ENCODE peak calls at places on chromosomes 13 and 19, in six cellular contexts. One of them, this sample, is unnamed.

GRCh38 chr19:55070755-55071502 is 4.7 kb upstream of the EPS8L1 start:
- DNase-seq in endothelial cell of umbilical vein: no peak
- DNase-seq in A549: peak; percentile 79
- DNase-seq in K562: peak; percentile 42
- DNase-seq in GM12878: no peak
- DNase-seq in HepG2: no peak
- DNase-seq in this sample: peak; percentile 92

GRCh38 chr13:73210218-73210883 is 151.5 kb downstream of the KLF5 start:
- DNase-seq in endothelial cell of umbilical vein: no peak
- DNase-seq in A549: peak; percentile 39
- DNase-seq in K562: no peak
- DNase-seq in GM12878: no peak
- DNase-seq in HepG2: peak; percentile 82
- DNase-seq in this sample: no peak

GRCh38 chr13:51644649-51645048 is 60.4 kb downstream of the WDFY2 start:
- DNase-seq in endothelial cell of umbilical vein: peak; percentile 25
- DNase-seq in A549: peak; percentile 28
- DNase-seq in K562: no peak
- DNase-seq in GM12878: no peak
- DNase-seq in HepG2: no peak
- DNase-seq in this sample: peak; percentile 60

GRCh38 chr13:32024750-32025149 is 6.8 kb upstream of the FRY start:
- DNase-seq in endothelial cell of umbilical vein: no peak
- DNase-seq in A549: no peak
- DNase-seq in K562: no peak
- DNase-seq in GM12878: no peak
- DNase-seq in HepG2: no peak
- DNase-seq in this sample: no peak

GRCh38 chr13:29496241-29496712 is 99.2 kb downstream of the SLC7A1 start:
- DNase-seq in endothelial cell of umbilical vein: no peak
- DNase-seq in A549: peak; percentile 12
- DNase-seq in K562: no peak
- DNase-seq in GM12878: no peak
- DNase-seq in HepG2: no peak
- DNase-seq in this sample: peak; percentile 96

GRCh38 chr19:44587863-44588752 is 25.3 kb upstream of the IGSF23 start:
- DNase-seq in endothelial cell of umbilical vein: peak; percentile 77
- DNase-seq in A549: peak; percentile 84
- DNase-seq in K562: no peak
- DNase-seq in GM12878: no peak
- DNase-seq in HepG2: peak; percentile 51
- DNase-seq in this sample: peak; percentile 82

GRCh38 chr13:79531542-79532239 is 50.7 kb downstream of the NDFIP2 start:
- DNase-seq in endothelial cell of umbilical vein: no peak
- DNase-seq in A549: no peak
- DNase-seq in K562: no peak
- DNase-seq in GM12878: no peak
- DNase-seq in HepG2: no peak
- DNase-seq in this sample: no peak

GRCh38 chr19:51735759-51736449 is 12.1 kb upstream of the HAS1 start:
- DNase-seq in endothelial cell of umbilical vein: no peak
- DNase-seq in A549: no peak
- DNase-seq in K562: no peak
- DNase-seq in GM12878: no peak
- DNase-seq in HepG2: no peak
- DNase-seq in this sample: peak; percentile 96

GRCh38 chr13:33080962-33081655 is 64.9 kb downstream of the KL start:
- DNase-seq in endothelial cell of umbilical vein: peak; percentile 45
- DNase-seq in A549: peak; percentile 4
- DNase-seq in K562: no peak
- DNase-seq in GM12878: no peak
- DNase-seq in HepG2: no peak
- DNase-seq in this sample: no peak

GRCh38 chr19:27865927-27866777 is 1346.8 kb downstream of the UQCRFS1 start:
- DNase-seq in endothelial cell of umbilical vein: no peak
- DNase-seq in A549: no peak
- DNase-seq in K562: no peak
- DNase-seq in GM12878: no peak
- DNase-seq in HepG2: no peak
- DNase-seq in this sample: no peak

GRCh38 chr13:99656843-99657506 is 155.7 kb downstream of the TM9SF2 start:
- DNase-seq in endothelial cell of umbilical vein: no peak
- DNase-seq in A549: peak; percentile 8
- DNase-seq in K562: no peak
- DNase-seq in GM12878: no peak
- DNase-seq in HepG2: no peak
- DNase-seq in this sample: no peak

GRCh38 chr19:33606556-33606955 is 15.2 kb upstream of the CHST8 start:
- DNase-seq in endothelial cell of umbilical vein: no peak
- DNase-seq in A549: no peak
- DNase-seq in K562: no peak
- DNase-seq in GM12878: no peak
- DNase-seq in HepG2: no peak
- DNase-seq in this sample: no peak

GRCh38 chr13:73952683-73953082 is 181.5 kb downstream of the KLF12 start:
- DNase-seq in endothelial cell of umbilical vein: no peak
- DNase-seq in A549: no peak
- DNase-seq in K562: no peak
- DNase-seq in GM12878: no peak
- DNase-seq in HepG2: no peak
- DNase-seq in this sample: no peak

GRCh38 chr19:51368366-51369282 is at the start of gene CLDND2:
- DNase-seq in endothelial cell of umbilical vein: no peak
- DNase-seq in A549: no peak
- DNase-seq in K562: peak; percentile 47
- DNase-seq in GM12878: no peak
- DNase-seq in HepG2: no peak
- DNase-seq in this sample: peak; percentile 86

GRCh38 chr13:64314286-64314685 is 2898.6 kb upstream of the PCDH20 start:
- DNase-seq in endothelial cell of umbilical vein: no peak
- DNase-seq in A549: no peak
- DNase-seq in K562: no peak
- DNase-seq in GM12878: no peak
- DNase-seq in HepG2: no peak
- DNase-seq in this sample: no peak

GRCh38 chr19:2441096-2441752 is 13.8 kb upstream of the TIMM13 start:
- DNase-seq in endothelial cell of umbilical vein: no peak
- DNase-seq in A549: no peak
- DNase-seq in K562: no peak
- DNase-seq in GM12878: no peak
- DNase-seq in HepG2: no peak
- DNase-seq in this sample: no peak

GRCh38 chr19:35774274-35775045 is 904 bp upstream of the ARHGAP33 start:
- DNase-seq in endothelial cell of umbilical vein: no peak
- DNase-seq in A549: peak; percentile 56
- DNase-seq in K562: no peak
- DNase-seq in GM12878: no peak
- DNase-seq in HepG2: no peak
- DNase-seq in this sample: no peak

GRCh38 chr13:42073683-42074082 is 25.2 kb downstream of the DGKH start:
- DNase-seq in endothelial cell of umbilical vein: peak; percentile 41
- DNase-seq in A549: no peak
- DNase-seq in K562: no peak
- DNase-seq in GM12878: no peak
- DNase-seq in HepG2: no peak
- DNase-seq in this sample: no peak

GRCh38 chr13:42279986-42280385 is 8.0 kb downstream of the AKAP11 start:
- DNase-seq in endothelial cell of umbilical vein: peak; percentile 75
- DNase-seq in A549: no peak
- DNase-seq in K562: no peak
- DNase-seq in GM12878: no peak
- DNase-seq in HepG2: no peak
- DNase-seq in this sample: no peak

GRCh38 chr19:12647490-12648071 is 19.0 kb downstream of the MAN2B1 start:
- DNase-seq in endothelial cell of umbilical vein: peak; percentile 36
- DNase-seq in A549: no peak
- DNase-seq in K562: peak; percentile 94
- DNase-seq in GM12878: no peak
- DNase-seq in HepG2: no peak
- DNase-seq in this sample: peak; percentile 23

GRCh38 chr13:113557013-113557412 is 27.5 kb upstream of the TFDP1 start:
- DNase-seq in endothelial cell of umbilical vein: no peak
- DNase-seq in A549: no peak
- DNase-seq in K562: no peak
- DNase-seq in GM12878: no peak
- DNase-seq in HepG2: no peak
- DNase-seq in this sample: no peak

GRCh38 chr13:113552786-113553540 is 31.6 kb upstream of the TFDP1 start:
- DNase-seq in endothelial cell of umbilical vein: peak; percentile 97
- DNase-seq in A549: no peak
- DNase-seq in K562: no peak
- DNase-seq in GM12878: no peak
- DNase-seq in HepG2: no peak
- DNase-seq in this sample: no peak

GRCh38 chr13:113553541-113554332 is 30.8 kb upstream of the TFDP1 start:
- DNase-seq in endothelial cell of umbilical vein: peak; percentile 21
- DNase-seq in A549: no peak
- DNase-seq in K562: no peak
- DNase-seq in GM12878: no peak
- DNase-seq in HepG2: no peak
- DNase-seq in this sample: no peak

GRCh38 chr13:113554333-113554700 is 30.2 kb upstream of the TFDP1 start:
- DNase-seq in endothelial cell of umbilical vein: no peak
- DNase-seq in A549: no peak
- DNase-seq in K562: no peak
- DNase-seq in GM12878: no peak
- DNase-seq in HepG2: no peak
- DNase-seq in this sample: no peak

DNA sequence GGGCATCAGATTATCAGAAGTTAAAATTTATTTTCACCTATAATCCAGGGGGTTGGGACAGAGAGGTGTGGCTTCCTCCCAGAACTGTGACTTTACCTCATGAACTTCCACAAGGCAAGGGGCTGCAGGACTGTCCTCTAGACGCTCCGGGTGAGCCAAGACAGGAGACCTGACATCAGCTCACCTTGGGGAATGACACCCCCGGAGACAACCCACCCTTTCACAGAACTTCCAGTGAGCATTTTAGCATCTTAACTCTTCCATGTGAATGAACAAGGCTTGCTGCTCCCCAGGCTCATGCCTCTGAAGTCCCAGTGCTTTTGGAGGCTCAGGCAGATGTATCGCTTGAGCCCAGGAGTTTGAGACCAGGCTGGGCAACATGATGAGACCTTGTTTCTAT is 29.4 kb upstream of the TFDP1 start:
- DNase-seq in endothelial cell of umbilical vein: no peak
- DNase-seq in A549: no peak
- DNase-seq in K562: no peak
- DNase-seq in GM12878: no peak
- DNase-seq in HepG2: no peak
- DNase-seq in this sample: no peak
- TF ChIP-seq MYC in endothelial cell of umbilical vein: no peak
- TF ChIP-seq MYC in A549: no peak
- TF ChIP-seq MYC in K562: no peak
- TF ChIP-seq MYC in GM12878: no peak
- TF ChIP-seq MYC in HepG2: no peak
- TF ChIP-seq MYC in this sample: no peak

DNA sequence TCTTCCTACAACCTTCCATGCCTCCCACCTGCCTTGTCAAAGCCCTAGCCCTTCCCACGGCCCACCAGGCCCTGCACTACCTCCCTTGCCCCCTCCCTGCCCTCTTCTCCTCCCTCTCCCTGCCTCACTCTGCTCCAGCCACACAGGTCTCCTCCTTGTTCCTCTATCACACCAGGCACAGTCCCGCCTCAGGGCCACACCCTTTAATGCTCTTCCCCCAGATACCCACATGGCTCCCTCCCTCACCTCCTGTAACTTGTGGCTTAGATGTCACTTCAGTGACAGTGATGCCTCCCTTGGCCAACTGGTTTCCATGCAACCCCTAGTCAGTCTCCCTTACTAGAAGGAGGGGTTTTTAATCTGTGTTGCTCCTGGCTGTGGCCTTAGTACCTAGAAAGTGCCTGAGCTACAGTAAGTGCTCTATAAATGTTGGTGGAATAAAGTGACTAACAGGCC is 1.3 kb downstream of the SIRT6 start:
- DNase-seq in endothelial cell of umbilical vein: no peak
- DNase-seq in A549: no peak
- DNase-seq in K562: peak; percentile 75
- DNase-seq in GM12878: no peak
- DNase-seq in HepG2: no peak
- DNase-seq in this sample: no peak
- H3K4me3 ChIP-seq in endothelial cell of umbilical vein: no peak overlapping the region
- H3K4me3 ChIP-seq in A549: peak overlapping the region; percentile 76
- H3K4me3 ChIP-seq in K562: peak overlapping the region; percentile 84
- H3K4me3 ChIP-seq in GM12878: peak overlapping the region; percentile 83
- H3K4me3 ChIP-seq in HepG2: peak overlapping the region; percentile 93
- H3K4me3 ChIP-seq in this sample: no peak overlapping the region

GRCh38 chr19:11092181-11092538 is 2.9 kb downstream of the LDLR start:
- DNase-seq in endothelial cell of umbilical vein: peak; percentile 81
- DNase-seq in A549: peak; percentile 62
- DNase-seq in K562: no peak
- DNase-seq in GM12878: no peak
- DNase-seq in HepG2: peak; percentile 92
- DNase-seq in this sample: peak; percentile 69
- TF ChIP-seq MAX in endothelial cell of umbilical vein: no peak
- TF ChIP-seq MAX in A549: no peak
- TF ChIP-seq MAX in K562: no peak
- TF ChIP-seq MAX in GM12878: no peak
- TF ChIP-seq MAX in HepG2: no peak
- TF ChIP-seq MAX in this sample: no peak

GRCh38 chr13:112447761-112448603 is 71.8 kb downstream of the SPACA7 start:
- DNase-seq in endothelial cell of umbilical vein: no peak
- DNase-seq in A549: no peak
- DNase-seq in K562: no peak
- DNase-seq in GM12878: no peak
- DNase-seq in HepG2: no peak
- DNase-seq in this sample: no peak
- TF ChIP-seq MYC in endothelial cell of umbilical vein: no peak
- TF ChIP-seq MYC in A549: no peak
- TF ChIP-seq MYC in K562: no peak
- TF ChIP-seq MYC in GM12878: no peak
- TF ChIP-seq MYC in HepG2: no peak
- TF ChIP-seq MYC in this sample: no peak

DNA sequence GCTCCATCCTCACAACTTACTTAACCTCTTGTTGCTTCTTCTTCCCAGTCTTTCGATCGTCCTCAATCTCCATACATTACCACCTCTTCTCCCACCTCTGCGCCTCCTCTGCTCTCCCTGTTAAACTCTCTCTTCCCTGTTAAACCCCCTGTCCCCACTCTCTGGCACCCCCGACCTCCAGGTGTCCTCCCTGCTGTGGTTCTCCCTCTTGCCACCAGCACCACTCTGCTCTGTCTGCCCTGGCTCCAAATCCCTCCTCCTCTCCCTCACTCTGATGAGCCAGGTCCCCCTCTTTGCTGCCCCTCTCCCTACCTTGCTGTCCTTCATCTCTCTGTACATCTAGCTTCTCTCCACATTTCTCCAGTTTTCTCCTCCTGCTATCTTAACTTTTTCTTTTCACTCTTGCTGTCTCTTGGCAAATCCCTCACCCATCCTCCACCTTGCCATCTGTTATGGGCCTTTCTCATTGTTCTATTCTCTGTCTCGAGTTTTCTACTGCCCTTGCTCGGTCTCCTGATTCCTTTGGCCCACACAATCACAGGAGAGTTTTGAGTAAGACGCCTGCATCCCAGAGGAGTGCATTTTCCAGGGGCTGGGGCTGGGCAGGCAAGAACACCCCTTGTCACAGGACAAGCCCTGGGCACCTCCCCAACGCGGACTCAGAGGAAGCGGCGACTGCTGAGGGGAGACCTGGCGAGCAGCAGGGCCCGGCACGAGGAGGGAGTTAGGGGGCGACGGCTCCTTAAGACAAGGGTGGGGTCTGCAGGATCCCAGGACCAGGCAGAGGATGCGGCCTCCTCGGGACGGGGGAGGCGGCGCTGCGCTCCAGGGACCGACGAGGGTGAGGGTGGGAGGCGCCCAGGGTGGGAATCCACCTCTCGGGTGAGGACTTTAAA is 21.4 kb upstream of the ERVV-1 start:
- DNase-seq in endothelial cell of umbilical vein: peak; percentile 41
- DNase-seq in A549: no peak
- DNase-seq in K562: peak; percentile 38
- DNase-seq in GM12878: no peak
- DNase-seq in HepG2: no peak
- DNase-seq in this sample: no peak
- H3K4me3 ChIP-seq in endothelial cell of umbilical vein: peak overlapping the region; percentile 51
- H3K4me3 ChIP-seq in A549: no peak overlapping the region
- H3K4me3 ChIP-seq in K562: peak overlapping the region; percentile 41
- H3K4me3 ChIP-seq in GM12878: no peak overlapping the region
- H3K4me3 ChIP-seq in HepG2: no peak overlapping the region
- H3K4me3 ChIP-seq in this sample: no peak overlapping the region